ENCODE peak calls at places on chromosomes 5 and 9, in four cellular contexts. One of them, this sample, is unnamed. For H3K36me3 and H3K27me3, the result is how much of the 10 kb centered on the place peaks cover.

GRCh38 chr5:1551426-1551825 is 27.7 kb upstream of the LPCAT1 start:
- DNase-seq in GM06990: no peak
- DNase-seq in tibial artery: peak
- DNase-seq in CD4-positive, CD25-positive, alpha-beta regulatory T cell: no peak
- DNase-seq in this sample: no peak

GRCh38 chr9:91913096-91913495 is 36.9 kb downstream of the ROR2 start:
- DNase-seq in tibial artery: no peak
- DNase-seq in CD4-positive, CD25-positive, alpha-beta regulatory T cell: no peak
- DNase-seq in GM06990: no peak
- DNase-seq in this sample: no peak

GRCh38 chr5:168315991-168316578 is 24.6 kb downstream of the WWC1 start:
- DNase-seq in CD4-positive, CD25-positive, alpha-beta regulatory T cell: no peak
- DNase-seq in GM06990: no peak
- DNase-seq in tibial artery: peak
- DNase-seq in this sample: no peak

GRCh38 chr9:132991351-132992300 is 13.1 kb downstream of the GFI1B start:
- DNase-seq in CD4-positive, CD25-positive, alpha-beta regulatory T cell: no peak
- DNase-seq in tibial artery: no peak
- DNase-seq in GM06990: no peak
- DNase-seq in this sample: no peak

GRCh38 chr9:136225748-136226679 is 19.6 kb downstream of the QSOX2 start:
- DNase-seq in tibial artery: no peak
- DNase-seq in CD4-positive, CD25-positive, alpha-beta regulatory T cell: peak
- DNase-seq in GM06990: peak
- DNase-seq in this sample: peak

GRCh38 chr9:13778486-13779110 is 499.1 kb upstream of the MPDZ start:
- DNase-seq in GM06990: no peak
- DNase-seq in CD4-positive, CD25-positive, alpha-beta regulatory T cell: no peak
- DNase-seq in tibial artery: no peak
- DNase-seq in this sample: no peak

GRCh38 chr5:80569086-80569960 is 757 bp downstream of the ANKRD34B start:
- DNase-seq in GM06990: peak
- DNase-seq in tibial artery: no peak
- DNase-seq in CD4-positive, CD25-positive, alpha-beta regulatory T cell: peak
- DNase-seq in this sample: peak

GRCh38 chr9:27771803-27772545 is 198.7 kb upstream of the C9orf72 start:
- DNase-seq in GM06990: no peak
- DNase-seq in CD4-positive, CD25-positive, alpha-beta regulatory T cell: no peak
- DNase-seq in tibial artery: no peak
- DNase-seq in this sample: no peak

GRCh38 chr9:34403554-34404380 is 27.1 kb upstream of the MYORG start:
- DNase-seq in CD4-positive, CD25-positive, alpha-beta regulatory T cell: peak
- DNase-seq in tibial artery: peak
- DNase-seq in GM06990: no peak
- DNase-seq in this sample: peak

GRCh38 chr5:93884254-93884653 is 142.9 kb upstream of the POU5F2 start:
- DNase-seq in GM06990: no peak
- DNase-seq in tibial artery: no peak
- DNase-seq in CD4-positive, CD25-positive, alpha-beta regulatory T cell: no peak
- DNase-seq in this sample: no peak

GRCh38 chr9:120187758-120188157 is 392.2 kb downstream of the CDK5RAP2 start:
- DNase-seq in GM06990: no peak
- DNase-seq in tibial artery: no peak
- DNase-seq in CD4-positive, CD25-positive, alpha-beta regulatory T cell: no peak
- DNase-seq in this sample: no peak

GRCh38 chr9:88991066-88992030 is at the start of gene S1PR3:
- DNase-seq in CD4-positive, CD25-positive, alpha-beta regulatory T cell: no peak
- DNase-seq in GM06990: no peak
- DNase-seq in tibial artery: peak
- DNase-seq in this sample: peak

GRCh38 chr9:70160672-70161413 is 97.9 kb upstream of the SMC5 start:
- DNase-seq in CD4-positive, CD25-positive, alpha-beta regulatory T cell: no peak
- DNase-seq in GM06990: no peak
- DNase-seq in tibial artery: no peak
- DNase-seq in this sample: no peak

GRCh38 chr9:115633099-115633498 is 515.1 kb upstream of the TNC start:
- DNase-seq in CD4-positive, CD25-positive, alpha-beta regulatory T cell: no peak
- DNase-seq in tibial artery: no peak
- DNase-seq in GM06990: no peak
- DNase-seq in this sample: peak

GRCh38 chr9:73565833-73566465 is 414.3 kb downstream of the ANXA1 start:
- DNase-seq in GM06990: no peak
- DNase-seq in CD4-positive, CD25-positive, alpha-beta regulatory T cell: no peak
- DNase-seq in tibial artery: no peak
- DNase-seq in this sample: peak

GRCh38 chr9:93081931-93082330 is 14.1 kb upstream of the CARD19 start:
- DNase-seq in CD4-positive, CD25-positive, alpha-beta regulatory T cell: no peak
- DNase-seq in tibial artery: peak
- DNase-seq in GM06990: no peak
- DNase-seq in this sample: no peak

GRCh38 chr9:131333771-131334567 is 44.4 kb downstream of the PLPP7 start:
- DNase-seq in tibial artery: no peak
- DNase-seq in GM06990: no peak
- DNase-seq in CD4-positive, CD25-positive, alpha-beta regulatory T cell: no peak
- DNase-seq in this sample: no peak

GRCh38 chr9:93088656-93089015 is 7.4 kb upstream of the CARD19 start:
- DNase-seq in GM06990: no peak
- DNase-seq in CD4-positive, CD25-positive, alpha-beta regulatory T cell: no peak
- DNase-seq in tibial artery: peak
- DNase-seq in this sample: no peak

GRCh38 chr5:159765034-159765433 is 151.2 kb upstream of the ADRA1B start:
- DNase-seq in CD4-positive, CD25-positive, alpha-beta regulatory T cell: no peak
- DNase-seq in tibial artery: no peak
- DNase-seq in GM06990: no peak
- DNase-seq in this sample: no peak

GRCh38 chr5:76601470-76601869 is 21.7 kb downstream of the F2RL2 start:
- DNase-seq in CD4-positive, CD25-positive, alpha-beta regulatory T cell: peak
- DNase-seq in tibial artery: no peak
- DNase-seq in GM06990: no peak
- DNase-seq in this sample: peak

GRCh38 chr5:35741126-35741711 is 115.5 kb upstream of the IL7R start:
- DNase-seq in tibial artery: no peak
- DNase-seq in CD4-positive, CD25-positive, alpha-beta regulatory T cell: no peak
- DNase-seq in GM06990: no peak
- DNase-seq in this sample: no peak

DNA sequence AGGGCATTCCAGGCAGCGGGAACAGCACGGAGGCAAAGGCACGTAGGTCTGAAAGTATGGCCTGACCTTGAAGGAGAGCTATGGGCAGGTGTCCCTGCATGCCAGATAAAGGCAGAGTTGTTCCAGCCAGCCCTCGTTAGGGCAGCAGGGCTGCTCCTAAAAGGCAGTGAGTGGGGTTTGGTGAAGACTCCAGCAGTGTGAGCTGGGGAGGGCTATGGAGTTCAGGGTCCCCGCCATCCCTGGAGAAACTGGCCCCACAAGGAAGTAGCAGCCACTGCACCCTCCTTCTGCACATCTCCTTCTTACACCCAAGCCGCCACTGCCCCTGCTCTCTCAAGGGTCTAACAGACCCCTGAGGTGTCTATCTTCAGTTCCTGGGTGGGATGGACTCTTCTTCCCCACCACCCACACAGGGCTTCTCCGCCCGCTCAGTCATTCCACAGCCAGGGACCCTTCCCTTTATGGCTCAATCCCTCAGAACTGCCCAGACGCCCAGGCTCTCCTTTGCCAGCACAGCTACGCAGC is 1.4 kb downstream of the AKNA start:
- DNase-seq in GM06990: peak
- DNase-seq in tibial artery: no peak
- DNase-seq in CD4-positive, CD25-positive, alpha-beta regulatory T cell: no peak
- DNase-seq in this sample: no peak
- H3K4me3 ChIP-seq in GM06990: peak
- H3K4me3 ChIP-seq in tibial artery: peak
- H3K4me3 ChIP-seq in CD4-positive, CD25-positive, alpha-beta regulatory T cell: peak
- H3K4me3 ChIP-seq in this sample: no peak

DNA sequence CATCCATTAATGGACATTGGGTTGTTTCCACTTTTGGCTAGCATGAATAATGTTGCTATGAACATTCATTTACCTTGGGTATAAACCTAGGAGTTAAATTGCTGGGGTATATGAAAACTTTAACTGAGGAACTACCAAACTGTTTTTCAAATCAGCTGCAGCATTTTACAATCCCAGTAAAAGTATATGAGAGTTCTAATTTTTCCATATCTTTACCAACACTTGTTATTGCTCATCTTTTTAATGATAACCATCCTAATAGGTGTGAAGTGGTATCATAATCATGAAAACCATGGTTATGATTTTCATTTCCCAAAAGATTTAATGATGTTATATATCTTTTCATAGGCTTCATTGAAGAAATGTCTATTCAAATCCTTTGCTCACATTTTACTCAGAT is 15.5 kb upstream of the FBXO38 start:
- DNase-seq in tibial artery: no peak
- DNase-seq in CD4-positive, CD25-positive, alpha-beta regulatory T cell: no peak
- DNase-seq in GM06990: no peak
- DNase-seq in this sample: no peak
- H3K36me3 ChIP-seq in tibial artery: under half
- H3K36me3 ChIP-seq in CD4-positive, CD25-positive, alpha-beta regulatory T cell: under half
- H3K36me3 ChIP-seq in GM06990: under half
- H3K36me3 ChIP-seq in this sample: under half

DNA sequence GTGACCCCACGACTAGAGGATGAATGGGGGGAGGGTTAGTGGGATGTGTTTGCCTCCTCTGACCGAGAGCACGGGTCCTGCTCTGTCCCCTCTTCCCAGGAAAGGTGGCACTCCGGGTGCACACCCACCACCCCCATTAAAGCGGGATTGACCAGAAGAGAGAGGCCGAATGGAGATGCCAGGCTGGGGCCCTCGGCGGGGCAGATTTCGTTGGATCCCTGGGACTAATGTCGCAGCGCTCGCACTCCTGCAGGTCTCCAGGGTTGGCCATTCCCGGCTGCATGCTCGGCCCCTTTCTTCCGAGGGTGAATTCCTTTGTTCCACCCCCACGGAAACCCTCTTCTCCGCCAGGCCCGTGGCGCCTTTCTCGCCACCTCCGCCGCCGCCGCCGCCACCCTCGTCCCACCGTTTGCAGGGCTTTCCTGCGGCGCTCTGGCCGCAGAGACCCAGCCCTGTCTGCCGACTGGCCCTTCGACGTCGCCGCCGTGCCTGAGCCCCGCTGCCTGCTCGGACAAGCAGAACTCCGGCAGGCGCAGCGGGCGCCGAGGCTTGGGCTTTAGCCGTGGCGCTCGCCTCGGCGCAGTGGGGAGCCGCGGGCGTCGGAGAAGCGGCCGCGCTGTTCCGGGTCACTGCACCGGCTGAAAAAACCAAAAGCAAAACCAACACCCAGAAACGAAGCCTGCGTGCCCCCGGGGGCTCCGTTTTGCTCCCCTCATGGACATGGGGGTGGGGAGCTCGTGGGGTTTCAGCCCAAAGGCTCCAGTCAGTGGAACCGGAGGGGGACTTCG is 11.8 kb downstream of the LMX1B start:
- DNase-seq in GM06990: peak
- DNase-seq in tibial artery: no peak
- DNase-seq in CD4-positive, CD25-positive, alpha-beta regulatory T cell: peak
- DNase-seq in this sample: no peak
- H3K27me3 ChIP-seq in GM06990: under half
- H3K27me3 ChIP-seq in tibial artery: under half
- H3K27me3 ChIP-seq in CD4-positive, CD25-positive, alpha-beta regulatory T cell: under half
- H3K27me3 ChIP-seq in this sample: under half

GRCh38 chr9:109722007-109722406 is 58.0 kb upstream of the PALM2AKAP2 start:
- DNase-seq in GM06990: no peak
- DNase-seq in CD4-positive, CD25-positive, alpha-beta regulatory T cell: no peak
- DNase-seq in tibial artery: no peak
- DNase-seq in this sample: no peak
- H3K4me3 ChIP-seq in GM06990: no peak
- H3K4me3 ChIP-seq in CD4-positive, CD25-positive, alpha-beta regulatory T cell: no peak
- H3K4me3 ChIP-seq in tibial artery: no peak
- H3K4me3 ChIP-seq in this sample: no peak

GRCh38 chr9:99796231-99796630 is 25.5 kb upstream of the NR4A3 start:
- DNase-seq in tibial artery: no peak
- DNase-seq in GM06990: no peak
- DNase-seq in CD4-positive, CD25-positive, alpha-beta regulatory T cell: no peak
- DNase-seq in this sample: no peak
- H3K36me3 ChIP-seq in tibial artery: under half
- H3K36me3 ChIP-seq in GM06990: under half
- H3K36me3 ChIP-seq in CD4-positive, CD25-positive, alpha-beta regulatory T cell: under half
- H3K36me3 ChIP-seq in this sample: under half

GRCh38 chr5:73199671-73200070 is 26.7 kb downstream of the TMEM174 start:
- DNase-seq in GM06990: no peak
- DNase-seq in tibial artery: no peak
- DNase-seq in CD4-positive, CD25-positive, alpha-beta regulatory T cell: no peak
- DNase-seq in this sample: peak
- H3K27me3 ChIP-seq in GM06990: under half
- H3K27me3 ChIP-seq in tibial artery: under half
- H3K27me3 ChIP-seq in CD4-positive, CD25-positive, alpha-beta regulatory T cell: under half
- H3K27me3 ChIP-seq in this sample: under half